ENCODE peak calls at places on chromosome 18, in ten cellular contexts. U, Y, I, O, B, K, Z, M, T and X are unnamed samples.

GRCh38 chr18:56511996-56512395 is 126.4 kb downstream of the TXNL1 start:
- DNase-seq in T (no peak), K (no peak), U (no peak), Y (no peak), M (peak; percentile 43), Z (no peak), I (no peak), O (no peak), B (no peak), X (no peak)

GRCh38 chr18:10072659-10073309 is 159.0 kb downstream of the VAPA start:
- DNase-seq in T (no peak), K (no peak), U (no peak), O (peak; percentile 76), I (peak; percentile 85), Y (no peak), B (peak; percentile 60), Z (no peak), M (no peak), X (no peak)

GRCh38 chr18:65298422-65298821 is 452.4 kb upstream of the CDH7 start:
- DNase-seq in Y (no peak), M (no peak), T (no peak), I (peak; percentile 15), Z (no peak), O (no peak), K (no peak), B (no peak), U (no peak), X (no peak)

GRCh38 chr18:46366211-46366610 is 262.0 kb downstream of the HAUS1 start:
- DNase-seq in Z (no peak), M (no peak), Y (no peak), K (no peak), B (no peak), T (no peak), I (no peak), O (no peak), U (no peak), X (no peak)

GRCh38 chr18:78786776-78787175 is 192.8 kb upstream of the SALL3 start:
- DNase-seq in T (no peak), Z (no peak), O (no peak), Y (no peak), I (no peak), M (no peak), B (no peak), K (no peak), U (no peak), X (no peak)

GRCh38 chr18:37251679-37252078 is 313.9 kb downstream of the CELF4 start:
- DNase-seq in Y (peak; percentile 30), K (no peak), Z (no peak), I (no peak), B (no peak), T (no peak), U (no peak), M (no peak), O (no peak), X (no peak)

GRCh38 chr18:61754039-61754583 is 138.7 kb downstream of the RNF152 start:
- DNase-seq in K (peak; percentile 58), T (no peak), Y (no peak), O (no peak), M (no peak), U (no peak), I (no peak), Z (no peak), B (no peak), X (no peak)

GRCh38 chr18:73774836-73775509 is 372.7 kb downstream of the FBXO15 start:
- DNase-seq in U (no peak), K (no peak), B (no peak), Z (no peak), T (no peak), M (no peak), O (no peak), I (no peak), Y (no peak), X (no peak)

GRCh38 chr18:49207373-49207772 is 253.1 kb downstream of the DYM start:
- DNase-seq in I (no peak), U (no peak), M (no peak), T (no peak), Y (no peak), B (peak; percentile 89), K (no peak), O (peak; percentile 52), Z (no peak), X (no peak)

GRCh38 chr18:57728941-57729511 is 74.1 kb downstream of the ATP8B1 start:
- DNase-seq in K (no peak), B (no peak), Z (no peak), O (peak; percentile 35), T (no peak), Y (no peak), I (peak; percentile 41), U (no peak), M (no peak), X (no peak)

GRCh38 chr18:58532972-58533371 is 95.9 kb downstream of the ALPK2 start:
- DNase-seq in K (no peak), I (no peak), T (no peak), Y (no peak), O (no peak), U (no peak), B (no peak), Z (no peak), M (no peak), X (no peak)

GRCh38 chr18:10444314-10445006 is 10.0 kb upstream of the APCDD1 start:
- DNase-seq in O (no peak), M (no peak), B (no peak), K (no peak), I (no peak), T (no peak), U (no peak), Z (no peak), Y (no peak), X (no peak)

GRCh38 chr18:48222118-48222517 is 187.1 kb downstream of the ZBTB7C start:
- DNase-seq in O (peak; percentile 72), T (no peak), U (peak; percentile 40), I (peak; percentile 68), Y (no peak), Z (no peak), M (peak; percentile 64), K (peak; percentile 35), B (peak; percentile 52), X (no peak)

GRCh38 chr18:79569720-79570119 is 109.9 kb upstream of the CTDP1 start:
- DNase-seq in I (no peak), O (no peak), K (no peak), Y (peak; percentile 63), M (no peak), B (no peak), T (no peak), U (no peak), Z (no peak), X (no peak)

GRCh38 chr18:67425724-67426123 is 90.8 kb downstream of the DSEL start:
- DNase-seq in T (no peak), O (peak; percentile 97), M (no peak), Y (no peak), I (no peak), U (no peak), B (peak; percentile 99), K (no peak), Z (peak; percentile 72), X (peak; percentile 69)

DNA sequence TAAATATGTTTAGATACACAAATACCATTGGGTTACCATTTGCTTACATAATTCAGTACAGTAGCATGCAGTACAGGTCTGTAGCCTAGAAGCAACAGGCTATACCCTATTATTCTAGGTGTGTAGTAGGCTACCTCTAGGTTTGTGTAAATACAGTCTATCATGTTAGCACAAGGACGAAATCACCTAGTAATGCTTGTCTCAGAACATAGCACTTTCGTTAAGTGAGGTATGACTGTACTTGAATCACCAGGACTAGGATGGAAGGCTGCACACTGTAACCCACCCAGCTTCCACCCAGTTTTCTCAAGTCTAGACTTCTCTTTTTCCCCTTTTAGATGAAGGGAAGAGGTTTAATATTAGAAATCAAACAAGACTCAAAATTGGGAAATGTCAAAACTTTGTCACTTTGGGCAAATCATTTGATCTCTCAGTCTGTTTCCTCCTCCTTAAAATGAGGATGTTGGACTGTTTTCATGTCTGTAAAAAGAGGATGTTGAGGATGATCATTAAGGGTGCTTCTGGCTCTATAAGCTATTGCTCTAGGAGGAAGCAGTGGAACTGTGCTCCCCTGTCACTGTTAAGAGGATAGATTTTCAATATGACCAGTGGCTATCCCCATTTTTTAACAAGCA is 3.8 kb upstream of the SOCS6 start:
- DNase-seq in M (no peak), Y (no peak), O (no peak), K (no peak), Z (no peak), U (no peak), B (no peak), T (no peak), I (peak; percentile 65), X (no peak)
- TF ChIP-seq CTCF in M (no peak), Y (no peak), O (no peak), K (no peak), Z (no peak), U (no peak), B (no peak), T (no peak), I (no peak), X (no peak)

DNA sequence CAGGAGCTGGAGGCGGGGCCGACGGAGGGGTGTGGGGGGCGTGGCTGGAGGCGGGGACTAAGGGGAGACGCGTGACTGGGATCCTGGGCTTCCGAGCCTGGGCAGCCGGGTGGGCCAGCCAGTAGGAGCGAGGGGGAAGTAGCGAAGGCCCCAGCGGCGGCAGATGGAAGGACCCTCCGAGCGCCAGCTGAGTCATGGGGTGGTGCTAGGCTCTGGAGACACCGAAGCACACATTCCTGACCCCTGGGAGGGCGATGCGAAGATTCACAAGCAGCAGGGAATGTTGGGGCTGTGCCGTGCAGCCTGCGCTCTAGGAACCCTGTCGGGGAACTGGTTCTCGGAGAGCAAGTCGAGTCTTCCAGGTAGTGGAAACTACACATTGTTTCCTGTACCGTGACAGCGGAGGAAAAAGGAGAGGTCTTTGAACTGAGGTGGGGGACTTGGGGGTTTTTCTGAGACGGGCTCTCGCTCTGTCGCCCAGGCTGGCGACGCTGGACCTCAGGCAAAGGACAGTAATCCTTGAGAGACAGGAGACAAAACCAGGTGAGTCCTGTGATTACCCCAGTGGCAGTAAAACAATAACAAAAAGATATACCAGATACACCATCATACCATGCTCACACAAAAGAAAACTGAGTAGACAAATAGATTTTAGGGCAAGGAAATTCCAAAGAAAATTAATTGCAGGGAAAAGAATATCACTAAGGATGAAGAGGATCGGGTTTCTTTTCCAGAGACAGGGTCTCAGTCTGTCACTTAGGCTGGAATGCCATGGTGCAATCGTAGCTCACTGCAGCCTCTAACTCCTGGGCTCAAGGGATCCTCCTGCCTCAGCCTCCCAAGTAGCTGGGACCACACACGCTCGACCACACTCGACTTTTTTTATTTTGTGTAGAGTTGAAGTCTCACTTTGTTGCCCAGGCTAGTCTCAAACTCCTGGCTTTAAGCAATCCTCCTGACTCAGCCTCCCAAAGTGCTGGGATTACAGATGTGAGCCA is 828 bp upstream of the AFG3L2 start:
- DNase-seq in U (no peak), T (no peak), Z (no peak), Y (no peak), B (peak; percentile 97), K (no peak), O (no peak), M (no peak), I (no peak), X (peak; percentile 88)
- H3K4me3 ChIP-seq in U (peak overlapping the region; percentile 90), T (peak overlapping the region; percentile 78), Z (peak overlapping the region; percentile 59), Y (peak overlapping the region; percentile 95), B (peak overlapping the region; percentile 51), K (peak overlapping the region; percentile 42), O (peak overlapping the region; percentile 59), M (peak overlapping the region; percentile 73), I (peak overlapping the region; percentile 85), X (peak overlapping the region; percentile 67)

GRCh38 chr18:59994357-59994756 is 94.6 kb downstream of the PMAIP1 start:
- DNase-seq in U (no peak), T (no peak), M (peak; percentile 56), I (peak; percentile 18), O (peak; percentile 22), K (peak; percentile 11), Y (no peak), B (no peak), Z (no peak), X (no peak)
- TF ChIP-seq CTCF in U (no peak), T (no peak), M (peak; percentile 17), I (peak; percentile 14), O (peak; percentile 18), K (no peak), Y (no peak), B (peak; percentile 39), Z (no peak), X (peak; percentile 13)

GRCh38 chr18:5144629-5145028 is 52.4 kb downstream of the AKAIN1 start:
- DNase-seq in O (peak; percentile 33), K (no peak), T (no peak), Y (no peak), B (no peak), M (no peak), U (no peak), Z (no peak), I (peak; percentile 2), X (no peak)
- H3K4me3 ChIP-seq in O (no peak overlapping the region), K (no peak overlapping the region), T (no peak overlapping the region), Y (no peak overlapping the region), B (no peak overlapping the region), M (no peak overlapping the region), U (no peak overlapping the region), Z (no peak overlapping the region), I (no peak overlapping the region), X (no peak overlapping the region)